ENCODE peak calls at places on chromosome 13, in ten cellular contexts. H, A, G, N, P, J, C, V, L and B are unnamed samples.

GRCh38 chr13:95411641-95412040 is 110.4 kb upstream of the ABCC4 start:
- DNase-seq in H (no peak), A (no peak), G (no peak), N (peak), P (no peak), J (peak), C (no peak), V (no peak), L (no peak), B (no peak)

GRCh38 chr13:98528663-98529064 is 48.2 kb downstream of the STK24 start:
- DNase-seq in H (no peak), A (no peak), G (peak), N (peak), P (no peak), J (peak), C (no peak), V (no peak), L (no peak), B (no peak)

GRCh38 chr13:111661052-111661451 is 340.6 kb downstream of the TEX29 start:
- DNase-seq in H (no peak), A (no peak), G (no peak), N (no peak), P (no peak), J (no peak), C (no peak), V (no peak), L (no peak), B (no peak)

GRCh38 chr13:112685856-112686255 is 4.0 kb upstream of the ATP11A start:
- DNase-seq in H (no peak), A (peak), G (no peak), N (no peak), P (no peak), J (no peak), C (no peak), V (no peak), L (no peak), B (no peak)

GRCh38 chr13:111542530-111543341 is 222.3 kb downstream of the TEX29 start:
- DNase-seq in H (no peak), A (no peak), G (no peak), N (no peak), P (no peak), J (no peak), C (no peak), V (no peak), L (no peak), B (no peak)

GRCh38 chr13:36261976-36262375 is 35.6 kb downstream of the CCDC169 start:
- DNase-seq in H (no peak), A (no peak), G (no peak), N (no peak), P (no peak), J (peak), C (no peak), V (no peak), L (no peak), B (no peak)

GRCh38 chr13:112468069-112468468 is 91.9 kb downstream of the SPACA7 start:
- DNase-seq in H (no peak), A (no peak), G (no peak), N (no peak), P (no peak), J (no peak), C (no peak), V (no peak), L (no peak), B (no peak)

GRCh38 chr13:98869408-98870090 is 108.3 kb downstream of the DOCK9 start:
- DNase-seq in H (no peak), A (no peak), G (peak), N (no peak), P (peak), J (peak), C (no peak), V (no peak), L (peak), B (no peak)

GRCh38 chr13:113930711-113931637 is 42.9 kb downstream of the C13orf46 start:
- DNase-seq in H (peak), A (peak), G (peak), N (no peak), P (no peak), J (no peak), C (peak), V (peak), L (no peak), B (no peak)

GRCh38 chr13:31122143-31122542 is 39.6 kb downstream of the HSPH1 start:
- DNase-seq in H (no peak), A (no peak), G (no peak), N (no peak), P (no peak), J (no peak), C (no peak), V (no peak), L (no peak), B (no peak)

GRCh38 chr13:28117689-28118377 is 17.5 kb upstream of the FLT3 start:
- DNase-seq in H (peak), A (no peak), G (no peak), N (no peak), P (peak), J (no peak), C (no peak), V (no peak), L (no peak), B (no peak)

GRCh38 chr13:79631260-79631659 is 150.3 kb downstream of the NDFIP2 start:
- DNase-seq in H (no peak), A (no peak), G (no peak), N (peak), P (peak), J (peak), C (no peak), V (no peak), L (no peak), B (peak)

GRCh38 chr13:40217675-40218074 is 448.8 kb downstream of the FOXO1 start:
- DNase-seq in H (no peak), A (no peak), G (no peak), N (no peak), P (no peak), J (peak), C (no peak), V (no peak), L (no peak), B (no peak)

GRCh38 chr13:23771966-23772365 is 117.2 kb downstream of the MIPEP start:
- DNase-seq in H (no peak), A (no peak), G (no peak), N (peak), P (peak), J (peak), C (no peak), V (no peak), L (no peak), B (no peak)

GRCh38 chr13:43959291-43959690 is 79.6 kb downstream of the LACC1 start:
- DNase-seq in H (no peak), A (no peak), G (no peak), N (no peak), P (no peak), J (no peak), C (no peak), V (no peak), L (no peak), B (no peak)

GRCh38 chr13:30346159-30346788 is 38.9 kb upstream of the KATNAL1 start:
- DNase-seq in H (no peak), A (no peak), G (peak), N (no peak), P (no peak), J (no peak), C (no peak), V (peak), L (no peak), B (no peak)

GRCh38 chr13:30551194-30551593 is 66.5 kb upstream of the USPL1 start:
- DNase-seq in H (no peak), A (no peak), G (peak), N (peak), P (peak), J (peak), C (no peak), V (no peak), L (peak), B (peak)

GRCh38 chr13:84137292-84137691 is 255.0 kb upstream of the SLITRK1 start:
- DNase-seq in H (no peak), A (no peak), G (peak), N (peak), P (no peak), J (peak), C (no peak), V (peak), L (no peak), B (no peak)

GRCh38 chr13:113220877-113221276 is 11.5 kb downstream of the CUL4A start:
- DNase-seq in H (no peak), A (no peak), G (no peak), N (peak), P (no peak), J (peak), C (no peak), V (peak), L (no peak), B (no peak)

GRCh38 chr13:27813826-27814225 is 21.5 kb downstream of the GSX1 start:
- DNase-seq in H (no peak), A (no peak), G (no peak), N (no peak), P (no peak), J (no peak), C (no peak), V (no peak), L (no peak), B (no peak)

GRCh38 chr13:28714651-28715050 is 4.1 kb downstream of the SLC46A3 start:
- DNase-seq in H (no peak), A (no peak), G (no peak), N (no peak), P (no peak), J (no peak), C (no peak), V (no peak), L (no peak), B (no peak)

GRCh38 chr13:23776698-23777570 is 112.3 kb downstream of the MIPEP start:
- DNase-seq in H (no peak), A (no peak), G (peak), N (no peak), P (no peak), J (no peak), C (no peak), V (no peak), L (peak), B (no peak)

GRCh38 chr13:59274958-59275727 is 888.6 kb downstream of the DIAPH3 start:
- DNase-seq in H (no peak), A (no peak), G (peak), N (no peak), P (no peak), J (no peak), C (no peak), V (no peak), L (no peak), B (no peak)

GRCh38 chr13:113009743-113010509 is 40.9 kb downstream of the MCF2L start:
- DNase-seq in H (no peak), A (no peak), G (no peak), N (no peak), P (no peak), J (no peak), C (no peak), V (no peak), L (no peak), B (peak)

GRCh38 chr13:45194081-45194939 is 6.5 kb downstream of the KCTD4 start:
- DNase-seq in H (peak), A (no peak), G (no peak), N (peak), P (no peak), J (peak), C (no peak), V (no peak), L (no peak), B (no peak)

GRCh38 chr13:44197791-44198770 is 175.5 kb upstream of the SERP2 start:
- DNase-seq in H (no peak), A (no peak), G (peak), N (no peak), P (peak), J (no peak), C (no peak), V (no peak), L (no peak), B (no peak)

GRCh38 chr13:50241479-50241878 is 226.2 kb downstream of the KCNRG start:
- DNase-seq in H (no peak), A (no peak), G (no peak), N (no peak), P (peak), J (no peak), C (no peak), V (no peak), L (no peak), B (no peak)

GRCh38 chr13:57666554-57666953 is 35.0 kb downstream of the PCDH17 start:
- DNase-seq in H (no peak), A (no peak), G (no peak), N (no peak), P (no peak), J (no peak), C (no peak), V (no peak), L (no peak), B (no peak)

GRCh38 chr13:40927929-40928328 is 91.2 kb downstream of the ELF1 start:
- DNase-seq in H (no peak), A (no peak), G (no peak), N (no peak), P (no peak), J (no peak), C (no peak), V (no peak), L (no peak), B (no peak)

GRCh38 chr13:36124236-36124822 is 6.9 kb downstream of the DCLK1 start:
- DNase-seq in H (peak), A (no peak), G (no peak), N (peak), P (peak), J (peak), C (no peak), V (no peak), L (no peak), B (no peak)

GRCh38 chr13:50080158-50080855 is 65.1 kb downstream of the KCNRG start:
- DNase-seq in H (no peak), A (no peak), G (peak), N (peak), P (no peak), J (peak), C (no peak), V (peak), L (peak), B (no peak)

GRCh38 chr13:83221813-83222241 is 660.4 kb downstream of the SLITRK1 start:
- DNase-seq in H (no peak), A (no peak), G (no peak), N (peak), P (peak), J (peak), C (no peak), V (no peak), L (no peak), B (no peak)

GRCh38 chr13:113305208-113305607 is 8.2 kb downstream of the LAMP1 start:
- DNase-seq in H (no peak), A (no peak), G (no peak), N (peak), P (no peak), J (peak), C (no peak), V (no peak), L (no peak), B (no peak)

GRCh38 chr13:79447741-79448140 is 33.2 kb upstream of the NDFIP2 start:
- DNase-seq in H (no peak), A (no peak), G (no peak), N (no peak), P (no peak), J (no peak), C (no peak), V (no peak), L (no peak), B (no peak)

GRCh38 chr13:28037399-28037798 is 48.9 kb upstream of the URAD start:
- DNase-seq in H (no peak), A (no peak), G (no peak), N (peak), P (peak), J (peak), C (no peak), V (no peak), L (no peak), B (no peak)

GRCh38 chr13:35144496-35144895 is 202.4 kb downstream of the NBEA start:
- DNase-seq in H (no peak), A (no peak), G (no peak), N (no peak), P (peak), J (peak), C (no peak), V (no peak), L (no peak), B (no peak)

GRCh38 chr13:91358384-91358776 is 10.9 kb downstream of the MIR17HG start:
- DNase-seq in H (no peak), A (no peak), G (peak), N (no peak), P (no peak), J (no peak), C (no peak), V (no peak), L (peak), B (no peak)

GRCh38 chr13:28022848-28023518 is 34.5 kb upstream of the URAD start:
- DNase-seq in H (no peak), A (no peak), G (no peak), N (peak), P (no peak), J (no peak), C (no peak), V (no peak), L (no peak), B (no peak)

GRCh38 chr13:92224052-92224821 is 825.8 kb downstream of the GPC5 start:
- DNase-seq in H (no peak), A (no peak), G (no peak), N (peak), P (no peak), J (peak), C (no peak), V (no peak), L (no peak), B (no peak)

GRCh38 chr13:60326273-60326672 is 70.7 kb upstream of the TDRD3 start:
- DNase-seq in H (no peak), A (no peak), G (no peak), N (no peak), P (no peak), J (no peak), C (no peak), V (no peak), L (no peak), B (no peak)

GRCh38 chr13:60331249-60332012 is 65.6 kb upstream of the TDRD3 start:
- DNase-seq in H (no peak), A (no peak), G (no peak), N (no peak), P (no peak), J (no peak), C (no peak), V (no peak), L (no peak), B (no peak)

GRCh38 chr13:60329221-60329983 is 67.6 kb upstream of the TDRD3 start:
- DNase-seq in H (peak), A (no peak), G (peak), N (peak), P (peak), J (peak), C (no peak), V (no peak), L (peak), B (no peak)

GRCh38 chr13:60328073-60328472 is 68.9 kb upstream of the TDRD3 start:
- DNase-seq in H (no peak), A (no peak), G (no peak), N (no peak), P (no peak), J (no peak), C (no peak), V (no peak), L (no peak), B (no peak)

GRCh38 chr13:60327551-60327950 is 69.5 kb upstream of the TDRD3 start:
- DNase-seq in H (no peak), A (no peak), G (no peak), N (no peak), P (no peak), J (no peak), C (no peak), V (no peak), L (no peak), B (no peak)
- H3K4me3 ChIP-seq in H (no peak), A (no peak), G (no peak), N (no peak), P (no peak), J (no peak), C (peak), V (no peak), L (no peak), B (no peak)

GRCh38 chr13:25409938-25410337 is 38.2 kb downstream of the ATP8A2 start:
- DNase-seq in H (no peak), A (no peak), G (no peak), N (no peak), P (no peak), J (no peak), C (no peak), V (no peak), L (no peak), B (no peak)

GRCh38 chr13:25401958-25402357 is 30.2 kb downstream of the ATP8A2 start:
- DNase-seq in H (no peak), A (no peak), G (no peak), N (no peak), P (no peak), J (no peak), C (no peak), V (no peak), L (no peak), B (no peak)

GRCh38 chr13:25406377-25406776 is 34.6 kb downstream of the ATP8A2 start:
- DNase-seq in H (no peak), A (no peak), G (no peak), N (no peak), P (peak), J (no peak), C (no peak), V (no peak), L (peak), B (peak)
- TF ChIP-seq CTCF in H (no peak), A (no peak), G (no peak), N (peak), P (peak), J (no peak), C (no peak), V (no peak), L (peak), B (peak)

GRCh38 chr13:99958402-99959126 is 13.0 kb downstream of the ZIC5 start:
- DNase-seq in H (no peak), A (no peak), G (no peak), N (no peak), P (no peak), J (no peak), C (no peak), V (no peak), L (no peak), B (no peak)

GRCh38 chr13:99955747-99956472 is 15.7 kb downstream of the ZIC5 start:
- DNase-seq in H (no peak), A (no peak), G (no peak), N (peak), P (no peak), J (peak), C (no peak), V (no peak), L (no peak), B (no peak)

GRCh38 chr13:99953138-99953755 is 18.3 kb downstream of the ZIC5 start:
- DNase-seq in H (no peak), A (no peak), G (no peak), N (no peak), P (no peak), J (no peak), C (no peak), V (no peak), L (no peak), B (no peak)

GRCh38 chr13:99956473-99957349 is 14.9 kb downstream of the ZIC5 start:
- DNase-seq in H (no peak), A (no peak), G (no peak), N (no peak), P (no peak), J (no peak), C (no peak), V (no peak), L (no peak), B (no peak)

GRCh38 chr13:99955107-99955746 is 16.3 kb downstream of the ZIC5 start:
- DNase-seq in H (no peak), A (no peak), G (no peak), N (no peak), P (no peak), J (no peak), C (no peak), V (no peak), L (no peak), B (no peak)
- H3K4me3 ChIP-seq in H (peak), A (no peak), G (no peak), N (no peak), P (no peak), J (no peak), C (no peak), V (no peak), L (no peak), B (no peak)

DNA sequence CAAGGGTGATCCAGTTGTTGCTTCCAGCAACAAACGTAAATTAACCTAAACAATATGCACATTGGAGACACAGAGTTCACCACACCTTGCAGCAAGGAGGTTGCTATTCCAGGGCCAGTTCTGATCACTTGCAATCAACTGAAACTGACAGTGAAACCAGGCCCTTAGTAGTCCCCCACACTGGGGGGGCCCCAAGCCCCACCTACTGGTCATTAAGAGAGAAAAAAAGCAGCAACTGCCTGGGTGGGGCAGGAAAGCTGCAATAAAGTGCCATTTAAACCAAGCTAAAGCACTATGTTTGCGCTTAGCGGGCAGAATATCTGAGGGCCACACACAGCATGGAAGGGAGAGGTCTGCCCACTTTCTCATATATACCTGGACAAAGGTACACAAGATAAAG is 51.5 kb downstream of the ATP7B start:
- DNase-seq in H (no peak), A (no peak), G (peak), N (no peak), P (no peak), J (no peak), C (no peak), V (no peak), L (peak), B (no peak)
- TF ChIP-seq CTCF in H (no peak), A (no peak), G (no peak), N (no peak), P (no peak), J (no peak), C (no peak), V (no peak), L (peak), B (no peak)